ENCODE peak calls at places on chromosome 2, in six cellular contexts. One of them, this sample, is unnamed.

GRCh38 chr2:240582781-240583180 is 3.8 kb upstream of the CAPN10 start:
- DNase-seq in B cell: no peak
- DNase-seq in HCT116: no peak
- DNase-seq in AG09319: no peak
- DNase-seq in GM20000: no peak
- DNase-seq in heart left ventricle: no peak
- DNase-seq in this sample: no peak

GRCh38 chr2:182542501-182543258 is 115.8 kb upstream of the PDE1A start:
- DNase-seq in B cell: no peak
- DNase-seq in HCT116: no peak
- DNase-seq in AG09319: no peak
- DNase-seq in GM20000: no peak
- DNase-seq in heart left ventricle: no peak
- DNase-seq in this sample: no peak

GRCh38 chr2:223203971-223204370 is 152.0 kb downstream of the KCNE4 start:
- DNase-seq in B cell: no peak
- DNase-seq in HCT116: no peak
- DNase-seq in AG09319: peak; percentile 11
- DNase-seq in GM20000: no peak
- DNase-seq in heart left ventricle: no peak
- DNase-seq in this sample: no peak

GRCh38 chr2:45859682-45860081 is 208.2 kb downstream of the PRKCE start:
- DNase-seq in B cell: no peak
- DNase-seq in HCT116: no peak
- DNase-seq in AG09319: no peak
- DNase-seq in GM20000: no peak
- DNase-seq in heart left ventricle: no peak
- DNase-seq in this sample: no peak

GRCh38 chr2:62186534-62186933 is 9.4 kb upstream of the B3GNT2 start:
- DNase-seq in B cell: no peak
- DNase-seq in HCT116: no peak
- DNase-seq in AG09319: no peak
- DNase-seq in GM20000: no peak
- DNase-seq in heart left ventricle: no peak
- DNase-seq in this sample: no peak

GRCh38 chr2:124804014-124804940 is 779.2 kb downstream of the CNTNAP5 start:
- DNase-seq in B cell: no peak
- DNase-seq in HCT116: peak; percentile 3
- DNase-seq in AG09319: no peak
- DNase-seq in GM20000: peak; percentile 39
- DNase-seq in heart left ventricle: no peak
- DNase-seq in this sample: peak; percentile 34

GRCh38 chr2:36290306-36290705 is 65.3 kb upstream of the CRIM1 start:
- DNase-seq in B cell: no peak
- DNase-seq in HCT116: no peak
- DNase-seq in AG09319: no peak
- DNase-seq in GM20000: no peak
- DNase-seq in heart left ventricle: no peak
- DNase-seq in this sample: no peak

GRCh38 chr2:143390185-143390584 is 261.0 kb downstream of the ARHGAP15 start:
- DNase-seq in B cell: no peak
- DNase-seq in HCT116: no peak
- DNase-seq in AG09319: no peak
- DNase-seq in GM20000: no peak
- DNase-seq in heart left ventricle: no peak
- DNase-seq in this sample: no peak

GRCh38 chr2:15955232-15955983 is 15.1 kb downstream of the MYCN start:
- DNase-seq in B cell: no peak
- DNase-seq in HCT116: no peak
- DNase-seq in AG09319: no peak
- DNase-seq in GM20000: no peak
- DNase-seq in heart left ventricle: no peak
- DNase-seq in this sample: no peak

GRCh38 chr2:17599617-17600016 is 59.1 kb downstream of the VSNL1 start:
- DNase-seq in B cell: no peak
- DNase-seq in HCT116: peak; percentile 31
- DNase-seq in AG09319: no peak
- DNase-seq in GM20000: no peak
- DNase-seq in heart left ventricle: no peak
- DNase-seq in this sample: no peak

GRCh38 chr2:118255771-118256372 is 167.6 kb downstream of the INSIG2 start:
- DNase-seq in B cell: no peak
- DNase-seq in HCT116: no peak
- DNase-seq in AG09319: no peak
- DNase-seq in GM20000: no peak
- DNase-seq in heart left ventricle: no peak
- DNase-seq in this sample: no peak

GRCh38 chr2:231321021-231321420 is 74.5 kb upstream of the B3GNT7 start:
- DNase-seq in B cell: no peak
- DNase-seq in HCT116: no peak
- DNase-seq in AG09319: no peak
- DNase-seq in GM20000: no peak
- DNase-seq in heart left ventricle: peak; percentile 78
- DNase-seq in this sample: no peak

GRCh38 chr2:7004641-7005040 is 87.4 kb downstream of the RNF144A start:
- DNase-seq in B cell: peak; percentile 38
- DNase-seq in HCT116: no peak
- DNase-seq in AG09319: no peak
- DNase-seq in GM20000: no peak
- DNase-seq in heart left ventricle: no peak
- DNase-seq in this sample: no peak

GRCh38 chr2:112162956-112163355 is 24.8 kb downstream of the FBLN7 start:
- DNase-seq in B cell: no peak
- DNase-seq in HCT116: no peak
- DNase-seq in AG09319: no peak
- DNase-seq in GM20000: no peak
- DNase-seq in heart left ventricle: no peak
- DNase-seq in this sample: no peak

GRCh38 chr2:240139011-240139441 is 1.4 kb downstream of the OTOS start:
- DNase-seq in B cell: no peak
- DNase-seq in HCT116: no peak
- DNase-seq in AG09319: no peak
- DNase-seq in GM20000: no peak
- DNase-seq in heart left ventricle: peak; percentile 51
- DNase-seq in this sample: no peak

GRCh38 chr2:105377871-105378270 is 21.0 kb downstream of the FHL2 start:
- DNase-seq in B cell: no peak
- DNase-seq in HCT116: no peak
- DNase-seq in AG09319: no peak
- DNase-seq in GM20000: no peak
- DNase-seq in heart left ventricle: no peak
- DNase-seq in this sample: no peak

GRCh38 chr2:29270606-29271005 is 155.4 kb downstream of the CLIP4 start:
- DNase-seq in B cell: no peak
- DNase-seq in HCT116: no peak
- DNase-seq in AG09319: no peak
- DNase-seq in GM20000: no peak
- DNase-seq in heart left ventricle: no peak
- DNase-seq in this sample: no peak

GRCh38 chr2:240797500-240797895 is 22.5 kb downstream of the KIF1A start:
- DNase-seq in B cell: no peak
- DNase-seq in HCT116: no peak
- DNase-seq in AG09319: no peak
- DNase-seq in GM20000: no peak
- DNase-seq in heart left ventricle: no peak
- DNase-seq in this sample: no peak

GRCh38 chr2:191245869-191246531 is 796 bp downstream of the MYO1B start:
- DNase-seq in B cell: no peak
- DNase-seq in HCT116: peak; percentile 19
- DNase-seq in AG09319: no peak
- DNase-seq in GM20000: peak; percentile 17
- DNase-seq in heart left ventricle: peak; percentile 86
- DNase-seq in this sample: peak; percentile 18

GRCh38 chr2:180203972-180204371 is 196.9 kb upstream of the CWC22 start:
- DNase-seq in B cell: no peak
- DNase-seq in HCT116: no peak
- DNase-seq in AG09319: no peak
- DNase-seq in GM20000: no peak
- DNase-seq in heart left ventricle: no peak
- DNase-seq in this sample: no peak

GRCh38 chr2:201432551-201433388 is 18.5 kb downstream of the TRAK2 start:
- DNase-seq in B cell: no peak
- DNase-seq in HCT116: no peak
- DNase-seq in AG09319: peak; percentile 77
- DNase-seq in GM20000: no peak
- DNase-seq in heart left ventricle: no peak
- DNase-seq in this sample: no peak

GRCh38 chr2:16522031-16522818 is 143.4 kb downstream of the CYRIA start:
- DNase-seq in B cell: no peak
- DNase-seq in HCT116: no peak
- DNase-seq in AG09319: no peak
- DNase-seq in GM20000: no peak
- DNase-seq in heart left ventricle: no peak
- DNase-seq in this sample: no peak

GRCh38 chr2:239647037-239647436 is 246.2 kb upstream of the HDAC4 start:
- DNase-seq in B cell: no peak
- DNase-seq in HCT116: no peak
- DNase-seq in AG09319: no peak
- DNase-seq in GM20000: no peak
- DNase-seq in heart left ventricle: no peak
- DNase-seq in this sample: no peak

GRCh38 chr2:61470122-61470951 is 550 bp downstream of the USP34 start:
- DNase-seq in B cell: peak; percentile 85
- DNase-seq in HCT116: peak; percentile 48
- DNase-seq in AG09319: no peak
- DNase-seq in GM20000: peak; percentile 92
- DNase-seq in heart left ventricle: peak; percentile 92
- DNase-seq in this sample: peak; percentile 91

GRCh38 chr2:234488913-234489451 is 7.9 kb downstream of the ARL4C start:
- DNase-seq in B cell: no peak
- DNase-seq in HCT116: no peak
- DNase-seq in AG09319: no peak
- DNase-seq in GM20000: peak; percentile 37
- DNase-seq in heart left ventricle: no peak
- DNase-seq in this sample: no peak

GRCh38 chr2:23565374-23565773 is 180.4 kb downstream of the KLHL29 start:
- DNase-seq in B cell: no peak
- DNase-seq in HCT116: no peak
- DNase-seq in AG09319: no peak
- DNase-seq in GM20000: no peak
- DNase-seq in heart left ventricle: peak; percentile 14
- DNase-seq in this sample: no peak

GRCh38 chr2:23565814-23566213 is 180.8 kb downstream of the KLHL29 start:
- DNase-seq in B cell: no peak
- DNase-seq in HCT116: no peak
- DNase-seq in AG09319: no peak
- DNase-seq in GM20000: no peak
- DNase-seq in heart left ventricle: peak; percentile 70
- DNase-seq in this sample: no peak

GRCh38 chr2:23567382-23567781 is 182.4 kb downstream of the KLHL29 start:
- DNase-seq in B cell: no peak
- DNase-seq in HCT116: no peak
- DNase-seq in AG09319: no peak
- DNase-seq in GM20000: no peak
- DNase-seq in heart left ventricle: peak; percentile 25
- DNase-seq in this sample: no peak

GRCh38 chr2:23564618-23564967 is 179.6 kb downstream of the KLHL29 start:
- DNase-seq in B cell: no peak
- DNase-seq in HCT116: no peak
- DNase-seq in AG09319: no peak
- DNase-seq in GM20000: no peak
- DNase-seq in heart left ventricle: peak; percentile 68
- DNase-seq in this sample: no peak

GRCh38 chr2:23566236-23567142 is 181.5 kb downstream of the KLHL29 start:
- DNase-seq in B cell: no peak
- DNase-seq in HCT116: no peak
- DNase-seq in AG09319: no peak
- DNase-seq in GM20000: peak; percentile 63
- DNase-seq in heart left ventricle: peak; percentile 22
- DNase-seq in this sample: peak; percentile 64
- TF ChIP-seq CTCF in B cell: no peak
- TF ChIP-seq CTCF in HCT116: peak; percentile 74
- TF ChIP-seq CTCF in AG09319: peak; percentile 15
- TF ChIP-seq CTCF in GM20000: no peak
- TF ChIP-seq CTCF in heart left ventricle: peak; percentile 30
- TF ChIP-seq CTCF in this sample: peak; percentile 41

GRCh38 chr2:10909996-10910341 is 1.8 kb upstream of the KCNF1 start:
- DNase-seq in B cell: no peak
- DNase-seq in HCT116: no peak
- DNase-seq in AG09319: no peak
- DNase-seq in GM20000: no peak
- DNase-seq in heart left ventricle: no peak
- DNase-seq in this sample: no peak
- TF ChIP-seq CTCF in B cell: no peak
- TF ChIP-seq CTCF in HCT116: no peak
- TF ChIP-seq CTCF in AG09319: no peak
- TF ChIP-seq CTCF in GM20000: no peak
- TF ChIP-seq CTCF in heart left ventricle: no peak
- TF ChIP-seq CTCF in this sample: no peak

GRCh38 chr2:218605438-218605837 is 2.3 kb upstream of the PLCD4 start:
- DNase-seq in B cell: no peak
- DNase-seq in HCT116: no peak
- DNase-seq in AG09319: peak; percentile 51
- DNase-seq in GM20000: no peak
- DNase-seq in heart left ventricle: no peak
- DNase-seq in this sample: no peak

DNA sequence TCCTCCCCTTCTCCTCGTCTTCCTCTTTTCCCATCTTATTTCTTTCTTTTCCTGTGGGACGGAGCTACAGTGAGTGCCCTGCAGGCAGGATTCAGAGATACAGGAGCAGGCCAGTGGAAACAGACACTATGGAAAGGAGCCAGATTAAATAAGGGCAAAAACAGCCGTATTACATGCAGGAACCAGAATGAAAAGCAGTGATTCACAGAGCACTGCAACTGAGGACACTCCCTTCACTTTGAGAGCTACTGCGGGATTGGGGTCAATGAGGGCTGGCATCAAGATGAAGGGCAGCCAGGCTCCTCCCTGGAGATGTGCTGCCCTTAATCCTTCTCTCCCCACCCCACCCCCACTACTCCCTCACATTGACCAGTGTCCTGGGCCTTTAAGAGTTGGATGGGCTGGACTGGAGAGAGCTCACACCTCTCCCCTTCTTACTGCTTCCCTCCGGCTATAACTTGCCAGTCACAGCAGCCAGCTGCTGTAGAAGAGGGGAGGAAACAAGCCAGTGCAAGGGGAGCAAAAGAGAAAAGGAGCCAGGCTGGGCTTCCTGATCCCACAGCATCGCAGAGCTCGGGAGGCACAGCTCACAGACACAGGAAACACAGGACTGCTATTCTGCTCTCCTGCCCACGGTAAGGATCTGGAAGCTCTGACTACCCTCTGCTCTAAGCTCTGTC is at the start of gene PLCD4:
- DNase-seq in B cell: no peak
- DNase-seq in HCT116: no peak
- DNase-seq in AG09319: peak; percentile 68
- DNase-seq in GM20000: no peak
- DNase-seq in heart left ventricle: no peak
- DNase-seq in this sample: no peak
- TF ChIP-seq CTCF in B cell: no peak
- TF ChIP-seq CTCF in HCT116: no peak
- TF ChIP-seq CTCF in AG09319: peak; percentile 12
- TF ChIP-seq CTCF in GM20000: no peak
- TF ChIP-seq CTCF in heart left ventricle: no peak
- TF ChIP-seq CTCF in this sample: no peak

DNA sequence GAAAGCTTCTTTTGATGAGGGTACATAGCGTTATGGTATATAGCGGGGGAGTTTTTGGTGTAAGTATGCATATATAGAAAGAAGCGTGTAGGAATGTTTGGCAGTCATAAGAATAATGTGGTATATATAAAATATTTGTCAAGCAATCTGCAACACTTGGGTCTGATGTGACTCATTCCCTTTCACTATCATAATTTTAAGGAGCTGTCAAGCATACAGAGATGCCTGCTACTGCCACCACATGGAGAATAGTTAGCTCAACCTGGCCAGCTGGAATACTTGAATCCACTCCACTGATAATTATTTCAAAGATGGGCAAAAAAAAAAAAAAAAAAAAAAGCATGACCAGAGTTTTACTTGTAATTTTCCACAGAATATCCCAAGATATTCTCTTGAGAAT is 559.8 kb upstream of the REG3G start:
- DNase-seq in B cell: no peak
- DNase-seq in HCT116: no peak
- DNase-seq in AG09319: no peak
- DNase-seq in GM20000: no peak
- DNase-seq in heart left ventricle: no peak
- DNase-seq in this sample: no peak
- TF ChIP-seq CTCF in B cell: no peak
- TF ChIP-seq CTCF in HCT116: no peak
- TF ChIP-seq CTCF in AG09319: no peak
- TF ChIP-seq CTCF in GM20000: no peak
- TF ChIP-seq CTCF in heart left ventricle: no peak
- TF ChIP-seq CTCF in this sample: no peak